ENCODE peak calls at places on chromosomes 1 and 21, in nine cellular contexts. H is dorsolateral prefrontal cortex, P is testis, M is progenitor cell of endocrine pancreas, T is endodermal cell, K is astrocyte of the spinal cord, N is right lobe of liver, G is psoas muscle, I is colonic mucosa. L is an unnamed sample.

GRCh38 chr1:70043806-70044205 is 161.6 kb downstream of the LRRC40 start:
- DNase-seq in H (no peak), P (no peak), M (no peak), T (no peak), K (peak), N (no peak), G (no peak), I (no peak), L (no peak)

GRCh38 chr1:67261646-67262045 is 46.0 kb upstream of the IL12RB2 start:
- DNase-seq in H (no peak), P (no peak), M (no peak), T (peak), K (no peak), N (no peak), G (no peak), I (no peak), L (no peak)

GRCh38 chr1:218499021-218499691 is 154.0 kb downstream of the TGFB2 start:
- DNase-seq in H (no peak), P (no peak), M (no peak), T (no peak), K (peak), N (no peak), G (no peak), I (no peak), L (no peak)

GRCh38 chr1:240031009-240031408 is 60.7 kb upstream of the FMN2 start:
- DNase-seq in H (no peak), P (no peak), M (no peak), T (no peak), K (peak), N (no peak), G (no peak), I (no peak), L (no peak)

GRCh38 chr1:48688102-48688760 is 88.5 kb downstream of the BEND5 start:
- DNase-seq in H (no peak), P (no peak), M (no peak), T (peak), K (no peak), N (no peak), G (no peak), I (no peak), L (no peak)

GRCh38 chr1:29332204-29332603 is 95.9 kb downstream of the PTPRU start:
- DNase-seq in H (peak), P (peak), M (no peak), T (peak), K (peak), N (no peak), G (no peak), I (peak), L (no peak)

GRCh38 chr1:12384836-12385456 is 155.1 kb downstream of the VPS13D start:
- DNase-seq in H (no peak), P (no peak), M (no peak), T (no peak), K (no peak), N (no peak), G (no peak), I (no peak), L (no peak)

GRCh38 chr1:159862557-159862956 is at the start of gene VSIG8:
- DNase-seq in H (no peak), P (no peak), M (no peak), T (no peak), K (no peak), N (no peak), G (no peak), I (no peak), L (no peak)

GRCh38 chr21:28944296-28944695 is 48.4 kb downstream of the LTN1 start:
- DNase-seq in H (peak), P (no peak), M (no peak), T (no peak), K (no peak), N (no peak), G (no peak), I (no peak), L (no peak)

GRCh38 chr1:80922906-80923305 is 877.8 kb upstream of the ADGRL2 start:
- DNase-seq in H (no peak), P (no peak), M (no peak), T (no peak), K (no peak), N (no peak), G (no peak), I (no peak), L (no peak)

GRCh38 chr1:1842360-1843146 is 48.3 kb downstream of the GNB1 start:
- DNase-seq in H (no peak), P (no peak), M (no peak), T (no peak), K (no peak), N (no peak), G (no peak), I (no peak), L (no peak)

GRCh38 chr1:188425687-188426086 is 1596.9 kb downstream of the PLA2G4A start:
- DNase-seq in H (no peak), P (no peak), M (no peak), T (no peak), K (peak), N (no peak), G (no peak), I (no peak), L (no peak)

GRCh38 chr1:154768456-154769125 is 101.5 kb downstream of the KCNN3 start:
- DNase-seq in H (no peak), P (no peak), M (no peak), T (no peak), K (no peak), N (no peak), G (no peak), I (no peak), L (no peak)

GRCh38 chr1:201785291-201785690 is 43.7 kb upstream of the IPO9 start:
- DNase-seq in H (no peak), P (no peak), M (no peak), T (no peak), K (no peak), N (no peak), G (no peak), I (no peak), L (no peak)

GRCh38 chr1:208174736-208175507 is 69.3 kb downstream of the PLXNA2 start:
- DNase-seq in H (no peak), P (no peak), M (no peak), T (peak), K (no peak), N (no peak), G (no peak), I (no peak), L (no peak)

GRCh38 chr1:52925571-52926005 is 1.5 kb upstream of the SCP2 start:
- DNase-seq in H (no peak), P (peak), M (no peak), T (no peak), K (no peak), N (no peak), G (no peak), I (no peak), L (no peak)

DNA sequence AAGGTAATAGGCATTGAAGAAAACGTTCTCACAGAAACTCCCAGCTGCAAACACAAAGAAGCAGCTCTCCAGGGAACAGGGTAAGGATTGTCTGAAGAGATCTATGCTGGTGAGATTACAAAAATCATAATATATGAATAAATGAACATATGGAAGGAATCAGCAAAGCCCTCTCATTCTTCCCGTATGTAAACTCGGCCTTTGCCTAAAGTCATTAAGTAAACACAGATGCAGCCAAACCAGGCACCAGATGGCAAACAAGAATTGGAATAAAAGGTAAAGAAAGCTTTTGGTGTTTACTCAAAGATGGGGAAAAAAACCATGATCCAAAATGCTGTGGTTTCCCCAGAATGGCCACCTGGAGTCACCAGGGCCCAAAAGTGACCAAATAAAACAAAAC is 76.6 kb upstream of the HOOK1 start:
- DNase-seq in H (no peak), P (no peak), M (no peak), T (no peak), K (peak), N (no peak), G (no peak), I (no peak), L (no peak)
- TF ChIP-seq CTCF in H (no peak), P (no peak), M (no peak), T (no peak), K (no peak), N (no peak), G (no peak), I (no peak), L (no peak)

GRCh38 chr1:83860506-83861221 is 138.3 kb downstream of the TTLL7 start:
- DNase-seq in H (peak), P (peak), M (peak), T (peak), K (peak), N (peak), G (peak), I (peak), L (no peak)

GRCh38 chr1:83854456-83854855 is 144.5 kb downstream of the TTLL7 start:
- DNase-seq in H (no peak), P (no peak), M (no peak), T (no peak), K (no peak), N (no peak), G (no peak), I (no peak), L (no peak)

GRCh38 chr1:83856381-83856780 is 142.6 kb downstream of the TTLL7 start:
- DNase-seq in H (no peak), P (no peak), M (no peak), T (no peak), K (no peak), N (no peak), G (no peak), I (no peak), L (no peak)

GRCh38 chr1:83857705-83858104 is 141.2 kb downstream of the TTLL7 start:
- DNase-seq in H (no peak), P (no peak), M (no peak), T (no peak), K (no peak), N (no peak), G (no peak), I (no peak), L (no peak)

GRCh38 chr1:83857108-83857507 is 141.8 kb downstream of the TTLL7 start:
- DNase-seq in H (no peak), P (no peak), M (no peak), T (no peak), K (peak), N (no peak), G (no peak), I (no peak), L (no peak)
- TF ChIP-seq CTCF in H (peak), P (no peak), M (peak), T (peak), K (peak), N (peak), G (no peak), I (no peak), L (peak)

GRCh38 chr1:4703646-4704045 is 49.2 kb downstream of the AJAP1 start:
- DNase-seq in H (no peak), P (no peak), M (no peak), T (no peak), K (no peak), N (no peak), G (no peak), I (no peak), L (no peak)
- TF ChIP-seq CTCF in H (no peak), P (no peak), M (no peak), T (no peak), K (no peak), N (no peak), G (no peak), I (no peak), L (no peak)

DNA sequence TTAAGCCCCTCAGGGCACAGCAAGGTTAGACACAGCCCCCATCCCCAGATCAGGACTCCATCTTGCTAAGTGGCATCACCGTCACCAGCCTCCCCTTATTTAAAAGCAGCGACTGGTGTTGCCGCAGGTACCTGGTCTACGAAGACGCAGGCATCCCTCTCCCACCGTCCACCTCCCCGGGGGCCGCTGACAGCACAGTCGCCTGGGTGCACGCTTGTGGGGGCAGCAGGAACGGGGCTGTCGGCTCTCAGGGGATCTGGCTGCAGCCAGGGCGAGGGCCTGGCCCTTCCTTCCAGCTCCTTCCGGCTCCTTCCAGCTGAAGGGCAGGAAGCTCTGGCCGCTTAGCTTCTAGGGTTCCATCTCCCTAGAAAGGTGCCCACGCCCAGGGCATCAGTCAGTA is 17.6 kb upstream of the CCDC27 start:
- DNase-seq in H (no peak), P (no peak), M (no peak), T (no peak), K (no peak), N (no peak), G (no peak), I (no peak), L (no peak)
- TF ChIP-seq CTCF in H (no peak), P (no peak), M (no peak), T (no peak), K (no peak), N (no peak), G (no peak), I (no peak), L (no peak)

GRCh38 chr1:38137164-38137563 is 90.6 kb upstream of the POU3F1 start:
- DNase-seq in H (no peak), P (no peak), M (no peak), T (no peak), K (no peak), N (no peak), G (no peak), I (no peak), L (no peak)

GRCh38 chr1:38140025-38140487 is 93.5 kb upstream of the POU3F1 start:
- DNase-seq in H (no peak), P (no peak), M (no peak), T (peak), K (no peak), N (no peak), G (no peak), I (no peak), L (no peak)

GRCh38 chr1:38141483-38141882 is 94.9 kb upstream of the POU3F1 start:
- DNase-seq in H (no peak), P (no peak), M (no peak), T (peak), K (no peak), N (no peak), G (no peak), I (no peak), L (no peak)

GRCh38 chr1:38135621-38136414 is 89.2 kb upstream of the POU3F1 start:
- DNase-seq in H (no peak), P (no peak), M (no peak), T (peak), K (no peak), N (no peak), G (no peak), I (no peak), L (no peak)

DNA sequence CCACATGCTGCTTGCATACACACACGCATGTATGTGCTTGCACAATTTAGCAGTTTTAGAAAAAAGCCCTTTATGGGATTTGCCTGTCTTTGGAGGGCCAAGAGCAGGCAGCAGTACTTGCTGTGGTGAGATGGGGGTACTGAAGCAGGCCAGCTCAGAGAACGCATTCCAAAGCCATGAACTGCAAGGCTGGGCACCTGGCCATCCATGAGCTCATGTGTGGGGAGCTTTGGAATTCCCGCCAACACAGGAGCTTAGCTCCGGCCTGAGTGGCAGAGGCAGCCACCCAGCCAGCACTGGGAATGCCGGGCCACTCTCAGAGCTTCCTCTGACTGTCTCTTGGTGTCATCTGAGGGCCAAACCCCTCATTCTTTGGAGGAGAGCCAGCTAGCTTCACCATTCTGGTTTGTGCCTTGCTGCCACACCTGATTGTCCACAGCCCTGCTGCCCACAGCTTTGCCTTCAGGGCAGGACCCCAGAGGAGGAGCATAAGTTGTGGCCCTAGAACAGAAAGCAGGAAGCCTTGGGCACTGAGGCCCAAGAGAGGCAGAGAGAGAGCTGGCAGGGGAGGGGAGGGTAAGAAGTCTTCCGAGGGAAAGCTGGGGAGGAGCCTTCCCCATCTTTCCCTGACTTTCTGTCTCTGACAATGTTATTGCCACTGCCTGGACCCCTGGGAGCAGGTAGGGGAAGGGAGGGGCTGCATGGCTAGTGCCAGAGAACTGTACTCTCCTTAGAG is 92.1 kb upstream of the POU3F1 start:
- DNase-seq in H (no peak), P (peak), M (no peak), T (peak), K (peak), N (peak), G (peak), I (peak), L (no peak)
- TF ChIP-seq CTCF in H (no peak), P (no peak), M (no peak), T (no peak), K (peak), N (no peak), G (peak), I (no peak), L (no peak)

GRCh38 chr1:164961714-164962113 is 394.8 kb downstream of the LMX1A start:
- DNase-seq in H (no peak), P (no peak), M (no peak), T (no peak), K (no peak), N (no peak), G (no peak), I (no peak), L (no peak)
- TF ChIP-seq CTCF in H (no peak), P (no peak), M (no peak), T (no peak), K (no peak), N (no peak), G (no peak), I (no peak), L (no peak)

DNA sequence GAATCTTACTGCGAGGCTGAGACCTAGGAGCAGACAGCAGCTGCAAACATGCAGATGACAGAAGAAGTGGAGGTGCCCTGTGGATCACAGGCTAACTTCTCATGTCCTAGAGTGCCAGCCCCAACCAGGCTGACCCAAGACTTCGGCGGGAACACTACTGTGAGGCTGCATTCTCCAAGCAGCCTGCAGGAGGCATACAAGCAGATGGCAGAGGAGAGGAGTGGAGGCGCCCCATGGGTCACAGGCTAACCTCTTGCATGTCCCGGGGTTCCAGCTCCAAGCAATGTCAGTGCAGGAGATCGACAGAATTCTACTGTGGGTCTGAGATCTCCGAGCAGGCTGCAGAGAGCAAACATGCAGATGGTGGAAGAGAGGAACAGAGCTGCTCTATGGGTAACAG is 98.1 kb upstream of the ZNF678 start:
- DNase-seq in H (no peak), P (no peak), M (no peak), T (peak), K (no peak), N (no peak), G (no peak), I (no peak), L (no peak)
- TF ChIP-seq CTCF in H (no peak), P (no peak), M (peak), T (peak), K (peak), N (no peak), G (no peak), I (no peak), L (no peak)

DNA sequence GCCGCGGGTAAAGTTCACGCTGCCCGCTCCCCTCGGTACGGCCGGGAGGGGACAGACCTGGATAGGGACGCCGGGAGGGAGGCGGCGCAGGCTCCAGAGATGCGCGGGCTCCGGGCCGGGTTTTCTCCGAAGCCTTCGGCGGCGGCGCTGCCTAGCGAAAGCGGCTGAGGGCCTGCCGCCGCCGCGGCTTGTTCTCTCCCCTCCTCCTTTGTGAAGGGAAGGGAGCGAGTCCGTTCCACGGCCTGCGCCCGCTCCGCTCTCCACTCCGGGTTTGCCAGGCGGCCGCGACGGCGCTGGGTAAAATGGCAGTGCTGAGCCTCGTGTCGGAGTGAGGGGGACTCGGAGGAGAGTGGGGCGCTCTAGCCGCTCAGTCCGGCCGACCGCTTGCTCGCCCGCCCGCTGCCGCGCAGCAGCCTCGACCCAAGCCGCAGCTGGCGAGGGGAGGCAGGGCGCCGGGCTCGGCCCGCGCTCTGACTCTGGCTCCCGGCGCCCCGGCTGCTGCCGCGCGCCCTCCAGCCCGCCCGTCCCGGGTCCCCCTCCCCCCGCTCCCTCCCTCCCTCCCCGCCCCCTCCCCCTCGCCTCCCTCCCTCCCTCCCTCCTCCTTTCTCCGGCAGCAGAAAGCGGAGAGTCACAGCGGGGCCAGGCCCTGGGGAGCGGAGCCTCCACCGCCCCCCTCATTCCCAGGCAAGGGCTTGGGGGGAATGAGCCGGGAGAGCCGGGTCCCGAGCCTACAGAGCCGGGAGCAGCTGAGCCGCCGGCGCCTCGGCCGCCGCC is at the start of gene ARID1A:
- DNase-seq in H (peak), P (peak), M (peak), T (peak), K (peak), N (peak), G (peak), I (peak), L (peak)
- TF ChIP-seq CTCF in H (no peak), P (peak), M (no peak), T (peak), K (no peak), N (peak), G (peak), I (no peak), L (no peak)

L was measured in D721Med.